ENCODE peak calls at places on chromosomes 3 and 15, in ten cellular contexts. L is left ventricle myocardium inferior, R is fibroblast of lung, I is PC-9, U is gastrocnemius medialis, Z is AG04450, C is heart right ventricle, F is tibial artery, O is DND-41, M is A673. A is an unnamed sample.
A peak's percentile ranks its signal among the peaks of the same experiment; 100 is the strongest.

GRCh38 chr3:41144631-41145030 is 54.7 kb upstream of the CTNNB1 start:
- DNase-seq in C (no peak), I (no peak), M (no peak), F (no peak), R (no peak), O (no peak), L (no peak), U (no peak), Z (no peak), A (no peak)

GRCh38 chr3:46114324-46114988 is 87.2 kb upstream of the XCR1 start:
- DNase-seq in C (no peak), M (peak; percentile 7), U (no peak), F (no peak), Z (no peak), O (no peak), R (peak; percentile 48), L (no peak), I (peak; percentile 96), A (no peak)

GRCh38 chr3:187024561-187025226 is 94.4 kb downstream of the ST6GAL1 start:
- DNase-seq in M (no peak), R (no peak), C (no peak), Z (no peak), U (no peak), F (no peak), I (no peak), O (no peak), L (no peak), A (no peak)

GRCh38 chr15:99729920-99730319 is 3.3 kb downstream of the LYSMD4 start:
- DNase-seq in F (no peak), M (peak; percentile 53), I (no peak), R (peak; percentile 80), Z (no peak), U (no peak), C (no peak), L (no peak), O (peak; percentile 36), A (peak; percentile 59)

GRCh38 chr3:96779810-96780209 is 34.6 kb upstream of the EPHA6 start:
- DNase-seq in O (no peak), M (no peak), C (no peak), R (no peak), Z (no peak), I (no peak), L (no peak), F (no peak), U (no peak), A (no peak)

GRCh38 chr3:10837849-10838248 is 21.8 kb downstream of the SLC6A11 start:
- DNase-seq in C (no peak), I (no peak), L (no peak), M (no peak), O (no peak), R (no peak), F (no peak), Z (no peak), U (no peak), A (peak; percentile 28)

GRCh38 chr3:124907957-124908356 is 20.8 kb upstream of the ITGB5 start:
- DNase-seq in O (no peak), I (no peak), R (no peak), L (no peak), C (no peak), F (no peak), M (peak; percentile 46), U (no peak), Z (no peak), A (no peak)

GRCh38 chr15:63606333-63606732 is 9.1 kb downstream of the FBXL22 start:
- DNase-seq in U (no peak), C (no peak), I (no peak), Z (no peak), R (no peak), O (no peak), F (no peak), M (no peak), L (no peak), A (no peak)

GRCh38 chr15:66775127-66776105 is 73.4 kb downstream of the SMAD6 start:
- DNase-seq in M (peak; percentile 81), Z (no peak), U (no peak), O (no peak), L (no peak), F (no peak), C (peak; percentile 54), I (no peak), R (no peak), A (peak; percentile 59)

GRCh38 chr15:66772604-66772966 is 70.5 kb downstream of the SMAD6 start:
- DNase-seq in F (no peak), R (no peak), M (no peak), Z (no peak), U (no peak), L (no peak), I (no peak), O (no peak), C (no peak), A (no peak)

GRCh38 chr15:66771351-66771650 is 69.3 kb downstream of the SMAD6 start:
- DNase-seq in R (no peak), C (no peak), L (no peak), I (no peak), U (no peak), Z (no peak), M (no peak), F (no peak), O (no peak), A (no peak)

GRCh38 chr15:66774001-66774814 is 72.2 kb downstream of the SMAD6 start:
- DNase-seq in C (peak; percentile 89), M (peak; percentile 93), R (peak; percentile 71), U (peak; percentile 35), F (peak; percentile 95), Z (no peak), O (peak; percentile 55), I (peak; percentile 66), L (peak; percentile 85), A (peak; percentile 88)

GRCh38 chr15:66772967-66773873 is 71.2 kb downstream of the SMAD6 start:
- DNase-seq in F (no peak), I (no peak), L (no peak), M (no peak), Z (no peak), U (no peak), R (peak; percentile 54), C (no peak), O (no peak), A (peak; percentile 48)
- H3K27ac ChIP-seq in F (peak overlapping the region; percentile 69), I (no peak overlapping the region), L (peak overlapping the region; percentile 75), M (peak overlapping the region; percentile 78), Z (peak overlapping the region; percentile 47), U (no peak overlapping the region), R (peak overlapping the region; percentile 2), C (peak overlapping the region; percentile 63), O (no peak overlapping the region), A (peak overlapping the region; percentile 83)

DNA sequence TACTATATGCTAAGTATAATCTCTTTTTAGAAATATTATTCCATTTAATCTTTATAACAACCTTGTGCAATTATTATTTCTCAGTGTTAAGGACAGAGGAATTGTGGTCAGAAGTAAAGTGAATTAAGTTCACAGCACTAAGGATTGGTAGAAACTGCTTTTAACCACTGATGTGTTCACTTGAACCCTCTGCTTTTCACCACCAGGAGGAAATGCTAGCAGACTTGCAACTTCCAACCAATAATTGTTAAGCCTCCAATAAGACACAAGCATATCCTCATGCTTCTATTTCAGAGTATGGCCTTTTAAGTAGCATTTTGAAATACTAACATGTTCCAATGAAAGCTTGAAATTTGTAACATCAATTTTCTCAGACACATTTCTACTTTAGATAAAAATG is 527.4 kb downstream of the SI start:
- DNase-seq in U (no peak), C (no peak), I (no peak), R (no peak), Z (no peak), F (no peak), O (no peak), M (no peak), L (no peak), A (no peak)
- TF ChIP-seq CTCF in U (no peak), C (no peak), I (no peak), R (no peak), Z (no peak), F (no peak), O (no peak), M (no peak), L (no peak), A (no peak)

GRCh38 chr3:170811515-170811914 is 58.5 kb downstream of the RPL22L1 start:
- DNase-seq in R (peak; percentile 47), F (no peak), O (no peak), U (no peak), Z (no peak), M (no peak), C (no peak), I (peak; percentile 68), L (no peak), A (no peak)
- H3K27ac ChIP-seq in R (peak overlapping the region; percentile 56), F (no peak overlapping the region), O (no peak overlapping the region), U (no peak overlapping the region), Z (no peak overlapping the region), M (no peak overlapping the region), C (no peak overlapping the region), I (no peak overlapping the region), L (no peak overlapping the region), A (peak overlapping the region; percentile 74)

GRCh38 chr15:58962136-58962535 is 25.3 kb upstream of the RNF111 start:
- DNase-seq in I (no peak), O (no peak), M (no peak), L (no peak), U (no peak), C (no peak), F (no peak), R (no peak), Z (no peak), A (no peak)

GRCh38 chr15:58952751-58953150 is 19.3 kb upstream of the SLTM start:
- DNase-seq in U (no peak), I (peak; percentile 85), L (no peak), R (peak; percentile 60), O (no peak), F (no peak), C (no peak), M (no peak), Z (no peak), A (no peak)

GRCh38 chr15:58958811-58959210 is 25.3 kb upstream of the SLTM start:
- DNase-seq in Z (no peak), M (no peak), L (no peak), F (no peak), I (no peak), C (no peak), U (no peak), O (no peak), R (no peak), A (no peak)

GRCh38 chr15:58962662-58963565 is 24.5 kb upstream of the RNF111 start:
- DNase-seq in O (no peak), U (no peak), R (no peak), F (no peak), M (no peak), I (peak; percentile 83), L (no peak), C (no peak), Z (no peak), A (no peak)

DNA sequence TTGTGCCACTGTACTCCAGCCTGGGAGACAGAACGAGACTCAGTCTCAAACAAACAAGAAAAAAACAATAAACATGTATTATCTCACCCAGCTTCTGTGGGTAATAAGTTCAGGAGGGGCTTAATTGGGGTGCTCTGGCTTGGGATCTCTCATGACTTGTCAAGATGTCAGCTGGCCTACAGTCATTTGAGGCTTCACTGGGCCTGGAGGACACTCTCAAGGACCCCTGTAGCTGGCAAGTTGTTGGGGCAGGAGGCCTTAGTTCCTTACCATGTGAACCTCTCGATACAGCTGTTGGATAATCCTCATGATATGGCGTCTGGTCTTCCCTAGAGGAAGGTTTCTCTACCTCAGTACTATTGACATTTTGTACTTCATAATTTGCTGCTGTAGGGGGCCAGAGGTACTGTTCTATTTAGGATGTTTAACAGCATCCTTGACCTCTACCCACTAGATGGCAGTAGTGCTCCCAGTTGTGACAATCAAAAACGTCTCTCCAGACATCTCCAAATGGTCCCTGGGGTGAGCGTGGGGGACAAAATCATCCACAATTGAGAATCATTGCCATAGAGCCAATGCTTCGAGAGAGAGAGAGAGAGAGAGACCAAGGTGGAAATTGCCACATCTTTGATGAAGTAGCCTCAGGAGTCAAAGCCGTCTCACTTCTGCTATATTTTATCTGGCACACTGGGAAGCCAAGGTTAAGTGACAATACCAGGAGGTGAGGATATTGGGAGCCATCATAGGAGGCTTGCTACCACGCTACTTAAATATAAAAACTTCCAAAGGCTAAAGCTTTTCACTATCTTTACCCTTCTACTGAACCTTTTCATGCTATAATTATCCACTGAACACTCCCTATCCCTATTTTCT is 23.9 kb upstream of the SLTM start:
- DNase-seq in M (peak; percentile 90), U (no peak), Z (no peak), L (no peak), C (no peak), R (peak; percentile 61), F (no peak), O (peak; percentile 63), I (peak; percentile 61), A (peak; percentile 19)
- TF ChIP-seq CTCF in M (peak; percentile 80), U (peak; percentile 43), Z (peak; percentile 86), L (peak; percentile 79), C (peak; percentile 78), R (peak; percentile 83), F (peak; percentile 51), O (peak; percentile 76), I (peak; percentile 81), A (peak; percentile 67)